ENCODE peak calls at places on chromosome 2, in seven cellular contexts. S, U, A, L, Q, P and N are unnamed samples.
A peak's percentile ranks its signal among the peaks of the same experiment; 100 is the strongest.

GRCh38 chr2:218569038-218569431 is 396 bp downstream of the CNOT9 start:
- DNase-seq in A (peak; percentile 80), U (no peak), S (no peak), L (peak; percentile 76), P (peak; percentile 25), Q (peak; percentile 60), N (peak; percentile 8)

GRCh38 chr2:161036926-161037325 is 123.3 kb upstream of the TANK start:
- DNase-seq in Q (no peak), L (no peak), S (no peak), P (no peak), A (no peak), U (no peak), N (no peak)

GRCh38 chr2:182207049-182207746 is 219.6 kb downstream of the PDE1A start:
- DNase-seq in A (no peak), S (no peak), U (no peak), Q (no peak), P (no peak), L (no peak), N (no peak)

GRCh38 chr2:170822885-170823799 is 6.5 kb downstream of the GAD1 start:
- DNase-seq in S (no peak), U (no peak), P (no peak), L (no peak), Q (no peak), A (no peak), N (no peak)

GRCh38 chr2:43459455-43459854 is 136.4 kb downstream of the THADA start:
- DNase-seq in P (no peak), L (peak; percentile 61), S (no peak), Q (no peak), A (no peak), U (no peak), N (no peak)

GRCh38 chr2:37085731-37086147 is 1.4 kb downstream of the GPATCH11 start:
- DNase-seq in P (no peak), U (no peak), Q (no peak), A (no peak), L (peak; percentile 51), S (no peak), N (no peak)

GRCh38 chr2:130345611-130346010 is 2.9 kb downstream of the IMP4 start:
- DNase-seq in A (no peak), Q (no peak), P (no peak), S (no peak), U (no peak), L (no peak), N (no peak)

GRCh38 chr2:237025090-237025865 is 60.4 kb upstream of the COPS8 start:
- DNase-seq in Q (peak; percentile 77), S (no peak), U (no peak), P (no peak), L (peak; percentile 64), A (no peak), N (no peak)

GRCh38 chr2:165584126-165584525 is 114.6 kb downstream of the CSRNP3 start:
- DNase-seq in Q (no peak), A (no peak), L (no peak), S (no peak), U (no peak), P (no peak), N (no peak)

GRCh38 chr2:38797953-38798352 is 19.9 kb downstream of the GEMIN6 start:
- DNase-seq in A (no peak), U (no peak), P (no peak), Q (no peak), L (no peak), S (no peak), N (no peak)

GRCh38 chr2:177758591-177759371 is 313.8 kb downstream of the PDE11A start:
- DNase-seq in A (peak; percentile 76), Q (no peak), P (peak; percentile 56), L (no peak), S (peak; percentile 30), U (no peak), N (peak; percentile 71)

GRCh38 chr2:237290249-237290648 is 123.7 kb downstream of the COL6A3 start:
- DNase-seq in L (no peak), P (no peak), U (no peak), S (peak; percentile 81), A (no peak), Q (no peak), N (no peak)

GRCh38 chr2:99555410-99555809 is 65.6 kb upstream of the REV1 start:
- DNase-seq in U (no peak), L (no peak), A (no peak), Q (no peak), P (peak; percentile 71), S (no peak), N (no peak)

GRCh38 chr2:141423212-141423611 is 707.6 kb downstream of the LRP1B start:
- DNase-seq in Q (no peak), A (no peak), P (no peak), L (no peak), S (no peak), U (no peak), N (no peak)

GRCh38 chr2:166373951-166374350 is 1.8 kb downstream of the SCN9A start:
- DNase-seq in P (no peak), L (peak; percentile 81), A (peak; percentile 25), Q (peak; percentile 83), U (no peak), S (no peak), N (peak; percentile 72)

GRCh38 chr2:28298406-28298805 is 94.3 kb upstream of the FOSL2 start:
- DNase-seq in L (no peak), P (no peak), U (no peak), Q (no peak), S (no peak), A (no peak), N (no peak)

GRCh38 chr2:235551965-235552364 is 58.1 kb downstream of the AGAP1 start:
- DNase-seq in Q (no peak), U (peak; percentile 36), P (peak; percentile 68), L (peak; percentile 36), S (peak; percentile 51), A (peak; percentile 70), N (no peak)

GRCh38 chr2:36193680-36194079 is 161.9 kb upstream of the CRIM1 start:
- DNase-seq in U (no peak), L (no peak), A (no peak), P (no peak), Q (no peak), S (no peak), N (no peak)

GRCh38 chr2:29100564-29100963 is 14.7 kb upstream of the CLIP4 start:
- DNase-seq in P (no peak), L (no peak), A (no peak), S (no peak), Q (no peak), U (no peak), N (no peak)

GRCh38 chr2:228339525-228339924 is 158.0 kb upstream of the SPHKAP start:
- DNase-seq in S (no peak), P (no peak), Q (no peak), U (no peak), A (no peak), L (no peak), N (no peak)

GRCh38 chr2:228348653-228349052 is 167.2 kb upstream of the SPHKAP start:
- DNase-seq in L (no peak), U (no peak), Q (no peak), S (no peak), P (no peak), A (peak; percentile 64), N (no peak)

GRCh38 chr2:228344531-228344930 is 163.0 kb upstream of the SPHKAP start:
- DNase-seq in L (no peak), Q (no peak), S (no peak), P (no peak), U (no peak), A (no peak), N (no peak)
- H3K9me3 ChIP-seq in L (no peaks in the 10 kb centered on the region), Q (no peaks in the 10 kb centered on the region), S (peaks cover 30% of the 10 kb centered on the region), P (no peaks in the 10 kb centered on the region), U (no peaks in the 10 kb centered on the region), A (no peaks in the 10 kb centered on the region), N (no peaks in the 10 kb centered on the region)

DNA sequence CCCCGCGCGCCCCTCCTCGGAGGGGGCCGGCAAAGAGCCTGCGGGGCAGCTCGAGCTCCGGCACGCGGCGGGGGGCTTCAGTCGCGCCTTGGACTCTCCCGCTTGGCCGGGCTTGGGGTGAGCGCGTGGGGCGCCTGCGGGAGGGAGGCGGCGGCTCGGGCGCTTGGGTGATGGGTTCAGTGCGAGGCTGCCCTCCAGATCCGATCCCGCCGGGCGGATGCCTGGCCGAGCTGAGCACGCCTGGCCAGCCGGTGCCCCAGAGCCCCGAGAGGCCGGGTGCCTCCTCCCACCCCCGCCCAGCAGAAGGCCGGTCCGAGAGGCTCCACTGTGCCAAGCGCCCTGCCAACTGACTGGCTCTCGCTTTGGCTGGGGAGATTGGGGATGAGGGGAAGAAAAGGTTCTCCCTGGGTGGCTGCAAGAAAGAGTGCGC is 276 bp upstream of the NXPH2 start:
- DNase-seq in U (no peak), A (peak; percentile 35), Q (no peak), S (no peak), L (peak; percentile 10), P (no peak), N (no peak)
- H3K4me3 ChIP-seq in U (no peak overlapping the region), A (peak overlapping the region; percentile 50), Q (no peak overlapping the region), S (peak overlapping the region; percentile 36), L (peak overlapping the region; percentile 53), P (no peak overlapping the region), N (no peak overlapping the region)

GRCh38 chr2:72149556-72150156 is 2.0 kb upstream of the CYP26B1 start:
- DNase-seq in S (peak; percentile 5), A (peak; percentile 29), Q (no peak), U (no peak), P (no peak), L (no peak), N (no peak)
- H3K27me3 ChIP-seq in S (peaks cover 60% of the 10 kb centered on the region), A (peaks cover 66% of the 10 kb centered on the region), Q (peaks cover 33% of the 10 kb centered on the region), U (peaks cover 4% of the 10 kb centered on the region), P (peaks cover 64% of the 10 kb centered on the region), L (peaks cover 22% of the 10 kb centered on the region), N (peaks cover 12% of the 10 kb centered on the region)

DNA sequence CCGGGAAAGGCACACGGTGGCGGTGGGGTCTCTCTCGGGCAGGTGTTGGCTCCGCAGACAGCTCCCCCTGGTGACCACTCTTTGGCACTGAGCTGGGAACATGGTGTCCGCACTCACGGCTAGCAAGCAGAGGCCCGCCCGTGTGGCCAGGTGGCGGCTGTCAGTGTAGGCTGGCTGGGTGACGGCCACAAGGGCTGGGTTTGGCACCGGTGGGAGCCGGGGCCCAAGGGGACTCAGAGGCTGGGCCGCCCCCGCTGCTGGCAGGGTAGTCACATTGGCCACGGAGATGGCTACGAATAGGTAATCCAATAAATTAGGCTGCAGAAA is 1071.7 kb downstream of the RPIA start:
- DNase-seq in P (peak; percentile 77), L (no peak), U (no peak), Q (peak; percentile 64), A (no peak), S (no peak), N (peak; percentile 7)
- H3K9me3 ChIP-seq in P (no peaks in the 10 kb centered on the region), L (peaks cover 23% of the 10 kb centered on the region), U (no peaks in the 10 kb centered on the region), Q (no peaks in the 10 kb centered on the region), A (no peaks in the 10 kb centered on the region), S (peaks cover 3% of the 10 kb centered on the region), N (peaks cover 2% of the 10 kb centered on the region)